ENCODE peak calls at places on chromosome 3, in eight cellular contexts. S, L, X, P, V, W, J and G are unnamed samples.

GRCh38 chr3:50204804-50205718 is at the start of gene SLC38A3:
- DNase-seq in L (no peak), J (no peak), S (no peak), W (no peak), P (no peak), X (peak), V (peak), G (no peak)

GRCh38 chr3:171980578-171981270 is 58.7 kb upstream of the FNDC3B start:
- DNase-seq in J (no peak), P (peak), V (no peak), W (no peak), L (no peak), X (no peak), S (no peak), G (no peak)

GRCh38 chr3:154886437-154886836 is 193.7 kb upstream of the MME start:
- DNase-seq in W (no peak), S (no peak), V (no peak), P (peak), J (no peak), L (peak), X (no peak), G (no peak)

GRCh38 chr3:55549172-55549571 is 62.1 kb upstream of the WNT5A start:
- DNase-seq in L (no peak), P (no peak), S (no peak), J (no peak), V (no peak), W (no peak), X (no peak), G (no peak)

GRCh38 chr3:101873619-101874018 is 24.3 kb downstream of the NFKBIZ start:
- DNase-seq in W (no peak), L (no peak), J (no peak), P (peak), X (no peak), S (no peak), V (no peak), G (no peak)

GRCh38 chr3:110806924-110807323 is 264.7 kb upstream of the NECTIN3 start:
- DNase-seq in L (no peak), W (no peak), V (no peak), J (no peak), X (no peak), P (no peak), S (no peak), G (no peak)

GRCh38 chr3:31966978-31967592 is 14.0 kb downstream of the OSBPL10 start:
- DNase-seq in J (no peak), S (no peak), X (no peak), W (no peak), L (no peak), V (no peak), P (no peak), G (no peak)

GRCh38 chr3:45259144-45259543 is 33.1 kb upstream of the TMEM158 start:
- DNase-seq in W (no peak), J (no peak), P (no peak), L (no peak), X (no peak), S (no peak), V (no peak), G (no peak)

GRCh38 chr3:46656778-46657556 is 36.5 kb downstream of the ALS2CL start:
- DNase-seq in L (no peak), V (no peak), S (no peak), P (no peak), X (no peak), W (no peak), J (no peak), G (no peak)

GRCh38 chr3:89270201-89270600 is 162.8 kb downstream of the EPHA3 start:
- DNase-seq in L (no peak), V (no peak), X (no peak), J (no peak), S (no peak), P (no peak), W (no peak), G (no peak)

GRCh38 chr3:99762901-99763300 is 54.8 kb upstream of the CMSS1 start:
- DNase-seq in P (no peak), W (no peak), S (no peak), J (no peak), L (no peak), V (no peak), X (no peak), G (no peak)

GRCh38 chr3:189712906-189713483 is 81.8 kb downstream of the TP63 start:
- DNase-seq in W (no peak), S (no peak), X (no peak), P (no peak), J (no peak), L (no peak), V (no peak), G (no peak)

GRCh38 chr3:173173652-173174051 is 32.6 kb upstream of the SPATA16 start:
- DNase-seq in W (no peak), V (no peak), X (no peak), P (no peak), J (no peak), S (no peak), L (no peak), G (no peak)

GRCh38 chr3:143849854-143850549 is 1.7 kb upstream of the SLC9A9 start:
- DNase-seq in S (no peak), X (no peak), P (peak), L (peak), W (no peak), V (no peak), J (no peak), G (peak)

GRCh38 chr3:48686538-48687219 is 964 bp upstream of the NCKIPSD start:
- DNase-seq in L (no peak), J (no peak), P (no peak), V (no peak), X (no peak), S (no peak), W (no peak), G (no peak)

GRCh38 chr3:36992806-36993325 is at the start of gene EPM2AIP1:
- DNase-seq in V (no peak), J (peak), L (no peak), W (no peak), X (no peak), S (peak), P (no peak), G (no peak)

GRCh38 chr3:11662392-11662990 is 18.8 kb upstream of the VGLL4 start:
- DNase-seq in S (no peak), X (no peak), J (no peak), P (peak), W (no peak), L (no peak), V (no peak), G (no peak)
- TF ChIP-seq CTCF in S (no peak), X (peak), J (no peak), P (peak), W (peak), L (peak), V (no peak), G (no peak)

GRCh38 chr3:137079572-137079971 is 121.8 kb downstream of the IL20RB start:
- DNase-seq in W (no peak), J (no peak), X (no peak), V (no peak), L (no peak), P (no peak), S (no peak), G (no peak)

GRCh38 chr3:137084579-137084978 is 126.8 kb downstream of the IL20RB start:
- DNase-seq in J (no peak), S (no peak), L (no peak), V (no peak), X (no peak), W (no peak), P (no peak), G (no peak)

DNA sequence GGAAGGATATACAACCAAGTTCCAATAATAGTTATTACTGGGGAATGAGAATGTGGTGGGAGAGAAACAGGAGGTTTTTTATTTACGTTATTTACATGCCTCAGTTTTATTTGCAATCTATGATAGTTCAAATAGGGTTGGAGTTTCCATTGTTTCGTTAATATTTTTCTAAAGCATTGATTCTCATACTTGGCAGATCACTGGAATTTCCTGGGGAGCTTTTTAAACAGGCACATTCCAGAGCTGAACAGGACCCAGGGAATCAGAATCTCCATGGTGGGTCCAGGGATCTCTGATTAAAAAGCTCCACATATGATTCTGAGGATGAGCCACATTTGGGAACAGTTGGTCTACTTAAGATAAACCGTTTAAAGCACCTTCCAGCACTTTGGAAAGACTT is 123.9 kb downstream of the IL20RB start:
- DNase-seq in P (no peak), L (no peak), V (no peak), S (no peak), X (peak), W (no peak), J (no peak), G (no peak)
- TF ChIP-seq CTCF in P (no peak), L (no peak), V (no peak), S (no peak), X (no peak), W (no peak), J (no peak), G (no peak)

GRCh38 chr3:192336286-192336685 is 391.1 kb downstream of the FGF12 start:
- DNase-seq in J (no peak), V (no peak), S (no peak), X (no peak), P (peak), L (no peak), W (no peak), G (no peak)
- TF ChIP-seq CTCF in J (no peak), V (no peak), S (no peak), X (no peak), P (no peak), L (no peak), W (no peak), G (no peak)

GRCh38 chr3:53092216-53092615 is 38.0 kb downstream of the RFT1 start:
- DNase-seq in X (no peak), W (no peak), J (no peak), L (no peak), V (no peak), S (no peak), P (no peak), G (no peak)

GRCh38 chr3:53085476-53085875 is 39.6 kb upstream of the SFMBT1 start:
- DNase-seq in P (no peak), L (no peak), W (no peak), S (no peak), J (no peak), X (no peak), V (no peak), G (no peak)

GRCh38 chr3:53091011-53091410 is 39.2 kb downstream of the RFT1 start:
- DNase-seq in L (no peak), W (no peak), X (no peak), J (no peak), P (no peak), S (no peak), V (no peak), G (no peak)

GRCh38 chr3:53092942-53093341 is 37.3 kb downstream of the RFT1 start:
- DNase-seq in P (peak), W (no peak), S (no peak), X (no peak), J (no peak), L (no peak), V (no peak), G (no peak)

DNA sequence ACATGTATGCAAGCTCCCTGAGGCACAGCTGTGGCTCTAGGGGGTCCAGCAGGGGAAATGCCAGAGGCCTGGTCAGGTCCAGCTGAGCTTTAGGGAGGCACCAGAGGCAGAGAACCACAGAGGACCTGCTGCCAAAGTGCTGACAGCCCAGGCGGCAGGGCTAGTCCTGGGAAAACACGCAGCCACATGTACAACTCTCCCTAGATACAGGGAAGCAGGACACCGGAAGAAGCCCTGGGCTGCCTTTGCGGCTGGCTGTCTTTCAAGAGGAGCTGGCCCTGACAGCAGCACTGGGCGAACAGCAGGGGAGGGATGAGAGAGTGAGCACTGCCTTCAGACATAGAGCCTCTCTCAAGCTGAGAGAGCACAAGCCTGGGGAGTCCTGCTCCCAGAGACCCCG is 40.7 kb downstream of the RFT1 start:
- DNase-seq in V (no peak), X (no peak), J (no peak), L (no peak), P (peak), S (no peak), W (no peak), G (no peak)
- TF ChIP-seq CTCF in V (no peak), X (no peak), J (no peak), L (no peak), P (no peak), S (no peak), W (no peak), G (no peak)

GRCh38 chr3:151379083-151379734 is 5.3 kb downstream of the P2RY12 start:
- DNase-seq in S (no peak), W (no peak), J (peak), X (peak), L (no peak), V (no peak), P (peak), G (peak)
- TF ChIP-seq CTCF in S (peak), W (peak), J (peak), X (peak), L (peak), V (no peak), P (peak), G (peak)

GRCh38 chr3:141952611-141953010 is 76.2 kb downstream of the ATP1B3 start:
- DNase-seq in W (no peak), S (no peak), P (no peak), J (no peak), L (no peak), X (no peak), V (no peak), G (no peak)

GRCh38 chr3:141949972-141950371 is 73.5 kb downstream of the ATP1B3 start:
- DNase-seq in J (no peak), W (no peak), S (no peak), X (no peak), V (no peak), P (no peak), L (no peak), G (no peak)

GRCh38 chr3:141949394-141949793 is 73.0 kb downstream of the ATP1B3 start:
- DNase-seq in X (no peak), V (no peak), P (no peak), S (no peak), L (no peak), J (no peak), W (no peak), G (no peak)

GRCh38 chr3:141955163-141955562 is 78.7 kb downstream of the ATP1B3 start:
- DNase-seq in J (no peak), W (no peak), V (no peak), L (peak), P (no peak), X (peak), S (no peak), G (no peak)

GRCh38 chr3:141950572-141951493 is 74.4 kb downstream of the ATP1B3 start:
- DNase-seq in P (no peak), J (no peak), W (no peak), V (no peak), S (no peak), X (no peak), L (no peak), G (no peak)
- TF ChIP-seq CTCF in P (no peak), J (no peak), W (no peak), V (no peak), S (no peak), X (no peak), L (no peak), G (no peak)

GRCh38 chr3:183826854-183827253 is 1.5 kb upstream of the MAP6D1 start:
- DNase-seq in V (no peak), W (no peak), L (no peak), S (no peak), P (no peak), X (peak), J (no peak), G (no peak)

GRCh38 chr3:183824761-183825379 is 507 bp downstream of the MAP6D1 start:
- DNase-seq in V (peak), X (peak), W (no peak), J (peak), L (no peak), P (no peak), S (no peak), G (no peak)

GRCh38 chr3:183823963-183824362 is 1.4 kb downstream of the MAP6D1 start:
- DNase-seq in X (no peak), S (no peak), L (no peak), P (no peak), W (no peak), J (no peak), V (no peak), G (no peak)

GRCh38 chr3:183826448-183826847 is 1.1 kb upstream of the MAP6D1 start:
- DNase-seq in S (no peak), J (no peak), V (no peak), P (no peak), W (no peak), X (peak), L (no peak), G (no peak)

DNA sequence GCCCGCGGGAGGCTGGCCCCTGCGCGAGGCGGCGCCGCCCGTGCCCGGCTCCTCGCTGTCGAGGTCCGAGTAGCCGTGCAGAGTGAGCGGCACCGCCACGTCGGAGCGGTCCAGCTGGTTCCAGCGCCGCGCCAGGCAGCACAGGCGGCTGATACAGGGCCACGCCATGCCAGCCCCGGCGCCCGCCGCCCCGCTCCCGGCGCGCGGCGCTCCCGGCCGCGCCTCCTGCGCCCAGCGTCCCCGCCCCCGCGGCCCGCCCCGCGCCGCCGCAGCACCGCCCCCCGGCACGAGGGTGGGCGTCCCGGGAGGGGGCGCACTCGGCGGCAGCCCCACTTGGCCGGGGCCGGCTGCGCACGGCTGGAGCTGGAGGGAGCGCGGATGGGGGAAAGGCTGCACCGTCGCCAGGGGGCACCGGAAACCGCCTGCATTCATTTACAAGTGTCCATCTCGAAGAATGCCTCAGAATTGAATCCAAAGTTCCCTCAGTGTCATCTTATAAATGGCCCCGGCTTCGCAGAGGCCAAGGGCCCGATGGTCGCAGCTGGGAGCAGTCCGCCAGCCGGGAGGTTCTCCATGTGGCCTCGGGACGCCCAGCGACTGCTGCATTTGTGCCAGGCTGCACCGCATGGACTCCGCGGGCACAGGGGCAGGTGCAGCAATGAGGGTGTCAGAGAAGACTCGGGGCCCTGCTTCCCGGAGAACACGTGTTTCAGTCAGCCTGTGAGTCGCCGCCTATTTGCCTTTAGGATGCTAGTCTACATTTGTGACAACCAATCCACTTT is at the start of gene MAP6D1:
- DNase-seq in X (peak), W (no peak), J (peak), S (peak), P (peak), L (peak), V (peak), G (peak)
- TF ChIP-seq CTCF in X (peak), W (no peak), J (peak), S (peak), P (peak), L (peak), V (no peak), G (peak)

GRCh38 chr3:136250862-136251460 is 821 bp downstream of the PCCB start:
- DNase-seq in W (no peak), L (no peak), P (peak), V (peak), S (peak), X (peak), J (peak), G (peak)
- TF ChIP-seq CTCF in W (no peak), L (peak), P (peak), V (no peak), S (peak), X (peak), J (peak), G (peak)

GRCh38 chr3:17544632-17545031 is 197.8 kb downstream of the TBC1D5 start:
- DNase-seq in X (no peak), J (no peak), W (no peak), V (no peak), S (no peak), L (no peak), P (peak), G (no peak)
- TF ChIP-seq CTCF in X (no peak), J (no peak), W (no peak), V (no peak), S (no peak), L (peak), P (peak), G (no peak)

DNA sequence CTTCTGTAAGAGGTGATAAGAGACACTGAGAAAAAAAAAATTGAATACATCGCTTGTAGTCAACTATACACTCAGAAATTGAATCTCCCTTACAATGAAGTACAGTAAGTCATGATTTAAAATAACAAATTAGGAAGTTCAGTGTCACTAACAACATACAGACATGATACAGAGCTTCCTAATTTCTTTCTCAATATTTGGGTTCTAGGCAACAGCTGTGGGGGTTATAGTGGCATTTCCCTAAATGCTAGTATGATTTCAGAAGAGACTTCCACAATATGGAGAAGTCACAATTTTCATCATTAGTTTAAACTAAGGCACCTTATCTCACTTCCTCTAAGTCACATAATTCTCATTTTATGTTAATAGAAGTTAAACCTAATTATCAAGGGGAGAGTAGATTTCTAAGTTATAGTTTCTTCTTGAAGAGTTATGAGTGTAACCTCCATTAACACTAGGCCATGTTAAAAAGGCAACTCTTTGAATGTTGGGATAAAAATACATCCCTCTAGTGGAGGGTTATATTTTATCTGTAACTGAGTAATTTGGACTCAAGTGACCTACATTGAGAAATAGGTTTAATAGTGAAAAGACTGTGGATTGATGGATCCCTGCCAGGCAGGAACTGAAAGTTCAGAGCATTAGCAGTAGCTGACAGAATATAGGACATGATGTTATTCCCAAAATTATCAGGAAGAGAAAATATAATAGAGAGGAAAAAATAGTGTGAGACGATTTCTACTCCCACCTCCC is 286.0 kb upstream of the SUCLG2 start:
- DNase-seq in L (no peak), V (no peak), S (no peak), J (no peak), W (no peak), P (peak), X (no peak), G (no peak)
- TF ChIP-seq CTCF in L (no peak), V (no peak), S (no peak), J (no peak), W (no peak), P (no peak), X (no peak), G (no peak)